ENCODE peak calls at places on chromosomes 7 and 10, in six cellular contexts. P is HCT116, U is HepG2, D is tibial nerve, S is spleen, I is A549. C is an unnamed sample.

GRCh38 chr7:46909601-46910051 is 672.3 kb downstream of the TNS3 start:
- DNase-seq in D (no peak), P (no peak), S (no peak), U (no peak), I (no peak), C (no peak)

GRCh38 chr10:91380873-91381561 is 29.1 kb upstream of the HECTD2 start:
- DNase-seq in U (no peak), D (no peak), P (no peak), I (no peak), S (no peak), C (no peak)

GRCh38 chr7:27165089-27165654 is at the start of gene HOXA9:
- DNase-seq in U (no peak), S (peak), P (peak), I (no peak), D (peak), C (no peak)

GRCh38 chr10:102384606-102385429 is 10.7 kb upstream of the NFKB2 start:
- DNase-seq in D (peak), I (no peak), P (no peak), U (peak), S (peak), C (no peak)

GRCh38 chr7:152735443-152736004 is 24.0 kb upstream of the ACTR3B start:
- DNase-seq in I (no peak), U (no peak), D (no peak), S (no peak), P (no peak), C (no peak)

GRCh38 chr7:24755096-24755495 is 2.2 kb downstream of the GSDME start:
- DNase-seq in P (no peak), I (no peak), S (no peak), D (no peak), U (no peak), C (no peak)

GRCh38 chr7:877312-878232 is 1.2 kb downstream of the GET4 start:
- DNase-seq in D (no peak), I (no peak), S (peak), P (no peak), U (peak), C (no peak)

GRCh38 chr7:125383324-125383723 is 453.7 kb upstream of the POT1 start:
- DNase-seq in P (no peak), D (no peak), S (no peak), U (no peak), I (no peak), C (no peak)

GRCh38 chr7:50206521-50207250 is 97.8 kb upstream of the IKZF1 start:
- DNase-seq in U (peak), S (peak), I (no peak), P (peak), D (no peak), C (no peak)

GRCh38 chr7:151345576-151345975 is 4.0 kb downstream of the NUB1 start:
- DNase-seq in U (no peak), P (no peak), D (no peak), I (no peak), S (no peak), C (no peak)

GRCh38 chr7:112184455-112184854 is 21.7 kb downstream of the DOCK4 start:
- DNase-seq in D (no peak), P (no peak), S (no peak), U (no peak), I (no peak), C (no peak)

GRCh38 chr7:137880432-137880831 is 33.7 kb upstream of the DGKI start:
- DNase-seq in S (no peak), I (no peak), U (no peak), P (no peak), D (no peak), C (peak)

GRCh38 chr7:137882806-137883205 is 36.0 kb upstream of the DGKI start:
- DNase-seq in D (no peak), U (no peak), P (no peak), S (no peak), I (no peak), C (no peak)

GRCh38 chr7:137879357-137880158 is 32.8 kb upstream of the DGKI start:
- DNase-seq in D (no peak), S (peak), P (no peak), U (no peak), I (no peak), C (no peak)

GRCh38 chr7:137882261-137882668 is 35.5 kb upstream of the DGKI start:
- DNase-seq in I (peak), D (no peak), S (no peak), U (no peak), P (peak), C (peak)

GRCh38 chr7:137881607-137882260 is 35.0 kb upstream of the DGKI start:
- DNase-seq in S (no peak), P (no peak), U (no peak), D (no peak), I (no peak), C (no peak)
- TF ChIP-seq POLR2A in S (no peak), P (no peak), U (no peak), D (no peak), I (no peak), C (no peak)

DNA sequence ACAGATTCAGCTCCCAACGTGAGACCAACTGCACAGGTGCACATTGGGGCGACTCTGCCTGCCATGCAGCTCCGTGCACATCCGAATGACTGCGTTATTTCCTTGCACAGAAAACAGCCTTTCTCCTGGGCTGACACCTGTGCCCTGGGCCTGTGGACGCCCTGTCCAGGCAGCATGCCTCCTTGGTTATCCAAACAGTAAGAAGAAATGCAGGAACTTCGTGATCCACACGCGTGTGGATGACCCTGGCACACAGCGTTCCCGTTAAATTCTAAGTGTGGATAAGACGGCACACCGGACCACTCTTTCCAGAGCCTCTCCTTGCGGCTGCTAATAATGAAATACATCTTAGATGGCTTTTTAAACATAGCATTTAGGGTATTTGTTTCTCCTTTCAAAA is 39.6 kb downstream of the NKX6-2 start:
- DNase-seq in P (no peak), I (no peak), S (no peak), U (no peak), D (no peak), C (no peak)
- TF ChIP-seq POLR2A in P (no peak), I (no peak), S (no peak), U (no peak), D (no peak), C (no peak)

GRCh38 chr10:72851524-72851923 is 42.0 kb upstream of the OIT3 start:
- DNase-seq in S (no peak), P (no peak), I (no peak), D (no peak), U (no peak), C (no peak)

GRCh38 chr10:72847681-72848080 is 45.9 kb upstream of the OIT3 start:
- DNase-seq in U (no peak), S (no peak), D (no peak), P (no peak), I (no peak), C (no peak)

GRCh38 chr10:72840319-72840718 is 53.2 kb upstream of the OIT3 start:
- DNase-seq in P (no peak), D (no peak), I (no peak), S (no peak), U (no peak), C (no peak)

GRCh38 chr10:72842164-72842563 is 51.4 kb upstream of the OIT3 start:
- DNase-seq in D (no peak), I (no peak), S (no peak), P (no peak), U (no peak), C (no peak)

GRCh38 chr10:72846225-72846624 is 47.3 kb upstream of the OIT3 start:
- DNase-seq in P (peak), S (no peak), I (peak), D (no peak), U (no peak), C (peak)
- TF ChIP-seq POLR2A in P (no peak), S (no peak), I (no peak), D (no peak), U (no peak), C (no peak)

DNA sequence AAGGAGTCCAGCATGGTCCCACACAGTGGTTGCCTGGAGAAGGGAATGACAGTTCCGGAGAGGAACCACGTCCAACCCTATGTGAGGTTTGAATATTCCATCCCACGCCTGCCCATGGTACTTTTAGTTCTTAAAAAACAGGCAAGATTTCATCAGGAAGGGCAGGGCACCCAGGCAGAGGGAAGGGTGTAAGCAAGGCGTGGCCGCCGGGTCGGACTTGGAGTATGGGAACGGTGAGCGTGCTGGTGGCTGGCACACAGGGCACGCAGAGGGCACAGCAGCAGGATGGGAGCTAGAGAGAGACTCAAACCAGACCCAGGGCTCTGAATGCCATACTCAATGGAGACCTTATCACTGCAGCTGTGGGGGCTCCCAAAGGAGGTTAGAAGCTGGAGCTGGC is 34.3 kb downstream of the FAM53B start:
- DNase-seq in S (peak), I (no peak), P (no peak), D (no peak), U (no peak), C (no peak)
- TF ChIP-seq POLR2A in S (no peak), I (no peak), P (no peak), D (no peak), U (no peak), C (no peak)

GRCh38 chr7:114084381-114085312 is 165.8 kb upstream of the PPP1R3A start:
- DNase-seq in D (peak), P (no peak), S (peak), I (peak), U (no peak), C (no peak)
- TF ChIP-seq POLR2A in D (peak), P (no peak), S (no peak), I (no peak), U (no peak), C (no peak)

DNA sequence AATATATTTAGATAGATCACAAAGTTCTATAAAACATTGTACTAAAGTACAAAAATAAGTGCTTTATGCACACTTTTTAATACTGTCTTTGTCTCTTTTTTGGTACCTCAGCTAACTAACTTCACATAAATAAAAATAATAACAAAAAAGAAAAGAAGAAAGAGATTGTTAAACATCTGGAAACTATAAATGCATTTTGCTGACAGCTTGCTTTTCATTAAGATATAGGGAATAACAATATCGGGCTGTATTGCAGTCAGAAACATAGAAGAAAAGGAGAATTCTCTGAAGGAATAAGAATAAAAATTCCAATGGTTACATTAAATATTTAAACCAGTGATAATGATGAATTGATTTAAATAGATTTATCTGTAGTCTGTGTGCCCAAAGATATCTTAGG is 59.9 kb downstream of the ASAH2B start:
- DNase-seq in S (no peak), P (no peak), I (no peak), U (no peak), D (no peak), C (no peak)
- TF ChIP-seq POLR2A in S (no peak), P (no peak), I (no peak), U (no peak), D (no peak), C (no peak)

GRCh38 chr7:144824360-144824759 is 11.5 kb downstream of the TPK1 start:
- DNase-seq in I (no peak), P (no peak), D (no peak), S (no peak), U (no peak), C (peak)

GRCh38 chr7:144819566-144819965 is 16.3 kb downstream of the TPK1 start:
- DNase-seq in S (no peak), P (no peak), I (no peak), U (no peak), D (no peak), C (no peak)

GRCh38 chr7:144821069-144821468 is 14.8 kb downstream of the TPK1 start:
- DNase-seq in P (no peak), I (no peak), D (no peak), U (no peak), S (no peak), C (no peak)

GRCh38 chr7:144820557-144820956 is 15.3 kb downstream of the TPK1 start:
- DNase-seq in P (no peak), I (no peak), D (no peak), S (no peak), U (no peak), C (no peak)

GRCh38 chr7:144822223-144822622 is 13.6 kb downstream of the TPK1 start:
- DNase-seq in D (no peak), I (no peak), P (no peak), U (no peak), S (no peak), C (no peak)
- TF ChIP-seq POLR2A in D (no peak), I (no peak), P (no peak), U (no peak), S (no peak), C (no peak)

DNA sequence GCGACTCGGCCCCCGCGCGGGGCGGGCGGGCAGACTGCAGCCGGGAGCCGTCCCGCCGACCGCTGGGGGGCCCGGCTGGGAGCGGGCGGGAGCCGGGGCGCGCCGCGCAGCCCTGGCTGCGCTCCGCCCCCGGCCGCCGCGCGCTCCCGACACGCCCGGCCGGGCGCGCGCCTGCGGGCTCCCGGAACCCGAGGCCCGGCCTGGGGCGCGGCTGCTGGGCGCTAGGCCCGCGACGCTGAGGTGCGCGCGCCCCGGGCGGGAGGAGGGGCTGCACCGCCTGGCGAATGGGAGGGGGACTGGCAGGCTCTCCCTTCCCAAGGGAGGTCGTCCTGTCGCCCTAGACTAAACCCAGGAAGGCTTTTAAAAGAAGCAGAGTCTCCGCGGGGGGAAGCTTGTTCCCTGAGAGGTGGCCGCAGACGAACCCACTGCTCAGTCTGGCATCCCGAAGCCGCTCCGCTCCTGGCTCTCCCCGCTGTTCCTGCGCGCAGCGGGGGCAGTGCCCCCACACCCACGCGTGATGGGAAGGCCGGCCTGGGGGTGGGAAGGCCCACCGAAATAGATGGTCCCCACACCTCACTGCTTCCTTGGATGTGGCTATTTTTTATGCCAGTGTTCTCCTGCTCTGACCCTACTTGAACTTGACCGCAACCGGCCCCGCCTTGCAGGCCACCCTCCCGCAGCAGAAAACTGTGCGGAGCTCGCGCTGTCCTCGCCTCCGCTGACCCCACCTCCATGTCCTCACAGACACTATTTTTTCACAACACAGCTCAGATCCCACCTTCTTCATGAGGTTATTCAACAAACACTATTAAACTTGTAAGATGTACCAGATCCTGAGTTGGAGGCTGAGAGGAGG is at the start of gene VOPP1:
- DNase-seq in S (peak), U (peak), D (no peak), I (peak), P (no peak), C (peak)
- TF ChIP-seq POLR2A in S (no peak), U (no peak), D (peak), I (peak), P (no peak), C (peak)

C was measured in H54.